ENCODE peak calls at places on chromosomes 11 and 22, in eight cellular contexts. I is GM20000; B is AG04450; G is H1; R is NB4; H is activated naive CD4-positive, alpha-beta T cell; D is NCI-H1930; S is tibial artery. W is an unnamed sample.
A peak's percentile ranks its signal among the peaks of the same experiment; 100 is the strongest.

GRCh38 chr11:69939551-69940245 is 120.5 kb upstream of the FGF3 start:
- DNase-seq in I (no peak), B (no peak), G (no peak), R (no peak), H (no peak), D (no peak), S (peak; percentile 89), W (no peak)

GRCh38 chr11:12696911-12697581 is 22.8 kb downstream of the TEAD1 start:
- DNase-seq in I (no peak), B (no peak), G (no peak), R (no peak), H (no peak), D (no peak), S (no peak), W (no peak)

GRCh38 chr11:118396097-118396501 is 5.3 kb upstream of the ATP5MG start:
- DNase-seq in I (no peak), B (no peak), G (no peak), R (no peak), H (no peak), D (no peak), S (no peak), W (no peak)

GRCh38 chr11:17643506-17644405 is 75.6 kb upstream of the MYOD1 start:
- DNase-seq in I (peak; percentile 2), B (no peak), G (no peak), R (no peak), H (no peak), D (no peak), S (no peak), W (no peak)

GRCh38 chr22:49749885-49750510 is 77.7 kb downstream of the BRD1 start:
- DNase-seq in I (peak; percentile 36), B (no peak), G (no peak), R (no peak), H (no peak), D (no peak), S (peak; percentile 60), W (no peak)

GRCh38 chr11:110148775-110149744 is 55.9 kb downstream of the ZC3H12C start:
- DNase-seq in I (no peak), B (no peak), G (no peak), R (no peak), H (no peak), D (no peak), S (no peak), W (no peak)

GRCh38 chr22:30347255-30347892 is 9.3 kb downstream of the SF3A1 start:
- DNase-seq in I (no peak), B (no peak), G (no peak), R (no peak), H (no peak), D (no peak), S (no peak), W (no peak)

GRCh38 chr11:78203184-78203583 is 14.5 kb downstream of the USP35 start:
- DNase-seq in I (no peak), B (no peak), G (no peak), R (no peak), H (no peak), D (no peak), S (no peak), W (no peak)

GRCh38 chr11:94511932-94512781 is at the start of gene C11orf97:
- DNase-seq in I (peak; percentile 43), B (no peak), G (peak; percentile 88), R (peak; percentile 75), H (no peak), D (peak; percentile 17), S (peak; percentile 74), W (no peak)

GRCh38 chr11:1875093-1875785 is 16.5 kb downstream of the PRR33 start:
- DNase-seq in I (no peak), B (no peak), G (no peak), R (no peak), H (no peak), D (no peak), S (peak; percentile 65), W (no peak)

GRCh38 chr11:38598413-38598812 is 2000.4 kb upstream of the RAG2 start:
- DNase-seq in I (no peak), B (no peak), G (no peak), R (no peak), H (no peak), D (no peak), S (no peak), W (no peak)

GRCh38 chr22:23060612-23061400 is 9.5 kb upstream of the GNAZ start:
- DNase-seq in I (no peak), B (no peak), G (no peak), R (no peak), H (no peak), D (no peak), S (peak; percentile 60), W (no peak)

GRCh38 chr11:116851631-116852030 is 14.2 kb upstream of the APOA1 start:
- DNase-seq in I (no peak), B (no peak), G (no peak), R (peak; percentile 98), H (no peak), D (no peak), S (peak; percentile 66), W (no peak)

GRCh38 chr11:116955949-116956348 is 118.5 kb upstream of the APOA1 start:
- DNase-seq in I (no peak), B (no peak), G (no peak), R (no peak), H (no peak), D (no peak), S (no peak), W (no peak)

GRCh38 chr11:95092549-95093324 is 3.1 kb downstream of the ENDOD1 start:
- DNase-seq in I (peak; percentile 59), B (no peak), G (no peak), R (peak; percentile 32), H (no peak), D (no peak), S (no peak), W (no peak)

GRCh38 chr11:111360150-111361043 is 18.7 kb downstream of the POU2AF1 start:
- DNase-seq in I (no peak), B (no peak), G (no peak), R (no peak), H (no peak), D (no peak), S (no peak), W (no peak)

GRCh38 chr22:34877506-34877905 is 188.5 kb upstream of the ISX start:
- DNase-seq in I (no peak), B (no peak), G (no peak), R (no peak), H (no peak), D (no peak), S (no peak), W (no peak)

GRCh38 chr11:85955531-85955930 is 100.3 kb downstream of the CCDC83 start:
- DNase-seq in I (no peak), B (peak; percentile 39), G (no peak), R (no peak), H (no peak), D (no peak), S (no peak), W (no peak)

GRCh38 chr11:118922745-118923627 is 2.7 kb downstream of the BCL9L start:
- DNase-seq in I (no peak), B (no peak), G (peak; percentile 45), R (no peak), H (no peak), D (no peak), S (peak; percentile 68), W (no peak)

GRCh38 chr22:32475428-32476010 is 908 bp downstream of the FBXO7 start:
- DNase-seq in I (peak; percentile 29), B (no peak), G (peak; percentile 45), R (peak; percentile 67), H (no peak), D (no peak), S (peak; percentile 69), W (no peak)

GRCh38 chr11:726278-726915 is 20.4 kb downstream of the EPS8L2 start:
- DNase-seq in I (peak; percentile 89), B (no peak), G (peak; percentile 74), R (no peak), H (no peak), D (no peak), S (peak; percentile 69), W (no peak)

GRCh38 chr11:38384568-38384967 is 1786.5 kb upstream of the RAG2 start:
- DNase-seq in I (no peak), B (no peak), G (no peak), R (no peak), H (no peak), D (no peak), S (no peak), W (no peak)

GRCh38 chr11:44310456-44311272 is 725 bp upstream of the ALX4 start:
- DNase-seq in I (no peak), B (no peak), G (peak; percentile 71), R (no peak), H (no peak), D (no peak), S (no peak), W (no peak)

GRCh38 chr22:30159561-30160353 is 79.5 kb downstream of the HORMAD2 start:
- DNase-seq in I (no peak), B (peak; percentile 60), G (no peak), R (no peak), H (no peak), D (no peak), S (no peak), W (no peak)

GRCh38 chr11:75328426-75329277 is 22.8 kb downstream of the ARRB1 start:
- DNase-seq in I (no peak), B (no peak), G (peak; percentile 65), R (peak; percentile 93), H (no peak), D (peak; percentile 9), S (peak; percentile 74), W (peak; percentile 73)

GRCh38 chr22:45208696-45208992 is 32.0 kb downstream of the KIAA0930 start:
- DNase-seq in I (no peak), B (no peak), G (no peak), R (no peak), H (no peak), D (no peak), S (no peak), W (no peak)

GRCh38 chr11:121575250-121575962 is 122.6 kb upstream of the SORL1-AS1 start:
- DNase-seq in I (no peak), B (peak; percentile 29), G (no peak), R (peak; percentile 94), H (no peak), D (no peak), S (peak; percentile 82), W (no peak)

GRCh38 chr22:48398181-48398905 is 1429.3 kb downstream of the BRD1 start:
- DNase-seq in I (no peak), B (no peak), G (peak; percentile 22), R (no peak), H (no peak), D (no peak), S (peak; percentile 27), W (no peak)

GRCh38 chr11:121341609-121342008 is 49.0 kb downstream of the SC5D start:
- DNase-seq in I (no peak), B (no peak), G (no peak), R (no peak), H (no peak), D (no peak), S (no peak), W (no peak)

GRCh38 chr22:32958021-32958420 is 100.2 kb downstream of the SYN3 start:
- DNase-seq in I (no peak), B (no peak), G (no peak), R (no peak), H (no peak), D (no peak), S (no peak), W (no peak)

GRCh38 chr11:117814204-117814765 is 10.3 kb downstream of the FXYD2 start:
- DNase-seq in I (no peak), B (no peak), G (no peak), R (no peak), H (no peak), D (no peak), S (no peak), W (no peak)

GRCh38 chr11:114026355-114026754 is 33.2 kb upstream of the ZBTB16 start:
- DNase-seq in I (no peak), B (no peak), G (no peak), R (peak; percentile 73), H (no peak), D (no peak), S (no peak), W (no peak)

GRCh38 chr11:32713496-32713895 is 81.0 kb downstream of the CCDC73 start:
- DNase-seq in I (no peak), B (no peak), G (no peak), R (peak; percentile 27), H (no peak), D (no peak), S (no peak), W (no peak)

GRCh38 chr22:39194098-39194497 is 41.6 kb upstream of the CBX7 start:
- DNase-seq in I (no peak), B (no peak), G (no peak), R (no peak), H (no peak), D (no peak), S (no peak), W (no peak)